ENCODE peak calls at places on chromosome 7, in ten cellular contexts. One of them, this sample, is unnamed.
A peak's percentile ranks its signal among the peaks of the same experiment; 100 is the strongest.

GRCh38 chr7:50822110-50822509 is 39.4 kb upstream of the GRB10 start:
- DNase-seq in left ventricle myocardium superior: no peak
- DNase-seq in KBM-7: no peak
- DNase-seq in caudate nucleus: no peak
- DNase-seq in body of pancreas: no peak
- DNase-seq in ovary: no peak
- DNase-seq in NCI-H146: no peak
- DNase-seq in transverse colon: no peak
- DNase-seq in sigmoid colon: no peak
- DNase-seq in GM13976: no peak
- DNase-seq in this sample: no peak

GRCh38 chr7:50791363-50791762 is 8.7 kb upstream of the GRB10 start:
- DNase-seq in NCI-H146: no peak
- DNase-seq in KBM-7: no peak
- DNase-seq in body of pancreas: no peak
- DNase-seq in GM13976: no peak
- DNase-seq in left ventricle myocardium superior: no peak
- DNase-seq in sigmoid colon: no peak
- DNase-seq in ovary: no peak
- DNase-seq in transverse colon: no peak
- DNase-seq in caudate nucleus: no peak
- DNase-seq in this sample: no peak

GRCh38 chr7:121873795-121874194 is 834 bp downstream of the PTPRZ1 start:
- DNase-seq in sigmoid colon: no peak
- DNase-seq in ovary: no peak
- DNase-seq in NCI-H146: no peak
- DNase-seq in KBM-7: no peak
- DNase-seq in left ventricle myocardium superior: no peak
- DNase-seq in body of pancreas: no peak
- DNase-seq in transverse colon: no peak
- DNase-seq in GM13976: peak; percentile 11
- DNase-seq in caudate nucleus: no peak
- DNase-seq in this sample: no peak

GRCh38 chr7:134044682-134045081 is 82.5 kb upstream of the LRGUK start:
- DNase-seq in KBM-7: no peak
- DNase-seq in transverse colon: no peak
- DNase-seq in left ventricle myocardium superior: no peak
- DNase-seq in body of pancreas: no peak
- DNase-seq in caudate nucleus: peak; percentile 6
- DNase-seq in sigmoid colon: no peak
- DNase-seq in ovary: no peak
- DNase-seq in GM13976: no peak
- DNase-seq in NCI-H146: no peak
- DNase-seq in this sample: no peak

GRCh38 chr7:44885394-44886317 is at the start of gene PURB:
- DNase-seq in sigmoid colon: peak; percentile 97
- DNase-seq in transverse colon: peak; percentile 96
- DNase-seq in NCI-H146: peak; percentile 91
- DNase-seq in ovary: peak; percentile 96
- DNase-seq in GM13976: peak; percentile 95
- DNase-seq in body of pancreas: peak; percentile 96
- DNase-seq in left ventricle myocardium superior: peak; percentile 97
- DNase-seq in caudate nucleus: peak; percentile 95
- DNase-seq in KBM-7: peak; percentile 95
- DNase-seq in this sample: peak; percentile 73

GRCh38 chr7:11557627-11558026 is 274.4 kb downstream of the THSD7A start:
- DNase-seq in sigmoid colon: no peak
- DNase-seq in body of pancreas: no peak
- DNase-seq in left ventricle myocardium superior: no peak
- DNase-seq in caudate nucleus: no peak
- DNase-seq in transverse colon: no peak
- DNase-seq in KBM-7: peak; percentile 78
- DNase-seq in GM13976: peak; percentile 20
- DNase-seq in NCI-H146: peak; percentile 50
- DNase-seq in ovary: no peak
- DNase-seq in this sample: no peak

GRCh38 chr7:121012170-121012874 is 23.8 kb downstream of the CPED1 start:
- DNase-seq in sigmoid colon: no peak
- DNase-seq in caudate nucleus: no peak
- DNase-seq in NCI-H146: no peak
- DNase-seq in KBM-7: no peak
- DNase-seq in GM13976: no peak
- DNase-seq in transverse colon: no peak
- DNase-seq in ovary: no peak
- DNase-seq in body of pancreas: no peak
- DNase-seq in left ventricle myocardium superior: no peak
- DNase-seq in this sample: no peak

GRCh38 chr7:114759347-114760062 is 162.4 kb upstream of the MDFIC start:
- DNase-seq in body of pancreas: no peak
- DNase-seq in left ventricle myocardium superior: no peak
- DNase-seq in transverse colon: no peak
- DNase-seq in ovary: no peak
- DNase-seq in NCI-H146: peak; percentile 42
- DNase-seq in KBM-7: no peak
- DNase-seq in GM13976: no peak
- DNase-seq in caudate nucleus: no peak
- DNase-seq in sigmoid colon: no peak
- DNase-seq in this sample: no peak

GRCh38 chr7:128110641-128111365 is 79.6 kb upstream of the LRRC4 start:
- DNase-seq in sigmoid colon: peak; percentile 37
- DNase-seq in caudate nucleus: no peak
- DNase-seq in body of pancreas: no peak
- DNase-seq in ovary: no peak
- DNase-seq in left ventricle myocardium superior: no peak
- DNase-seq in NCI-H146: no peak
- DNase-seq in transverse colon: no peak
- DNase-seq in KBM-7: no peak
- DNase-seq in GM13976: no peak
- DNase-seq in this sample: no peak

GRCh38 chr7:112383671-112384417 is 66.4 kb upstream of the IFRD1 start:
- DNase-seq in NCI-H146: peak; percentile 23
- DNase-seq in KBM-7: peak; percentile 32
- DNase-seq in ovary: no peak
- DNase-seq in sigmoid colon: no peak
- DNase-seq in transverse colon: no peak
- DNase-seq in caudate nucleus: no peak
- DNase-seq in GM13976: no peak
- DNase-seq in body of pancreas: peak; percentile 20
- DNase-seq in left ventricle myocardium superior: no peak
- DNase-seq in this sample: no peak

GRCh38 chr7:128703605-128704004 is 31.5 kb downstream of the GARIN1A start:
- DNase-seq in caudate nucleus: no peak
- DNase-seq in sigmoid colon: no peak
- DNase-seq in ovary: no peak
- DNase-seq in body of pancreas: no peak
- DNase-seq in left ventricle myocardium superior: no peak
- DNase-seq in NCI-H146: peak; percentile 3
- DNase-seq in KBM-7: no peak
- DNase-seq in GM13976: no peak
- DNase-seq in transverse colon: no peak
- DNase-seq in this sample: no peak

GRCh38 chr7:77415822-77416620 is at the start of gene GSAP:
- DNase-seq in left ventricle myocardium superior: peak; percentile 83
- DNase-seq in sigmoid colon: peak; percentile 78
- DNase-seq in ovary: peak; percentile 59
- DNase-seq in GM13976: peak; percentile 81
- DNase-seq in KBM-7: no peak
- DNase-seq in NCI-H146: peak; percentile 70
- DNase-seq in caudate nucleus: peak; percentile 21
- DNase-seq in transverse colon: peak; percentile 81
- DNase-seq in body of pancreas: peak; percentile 75
- DNase-seq in this sample: peak; percentile 41

GRCh38 chr7:1919539-1920265 is 249.6 kb downstream of the ELFN1 start:
- DNase-seq in NCI-H146: no peak
- DNase-seq in transverse colon: peak; percentile 33
- DNase-seq in KBM-7: no peak
- DNase-seq in left ventricle myocardium superior: peak; percentile 71
- DNase-seq in body of pancreas: peak; percentile 64
- DNase-seq in caudate nucleus: peak; percentile 44
- DNase-seq in sigmoid colon: no peak
- DNase-seq in ovary: no peak
- DNase-seq in GM13976: no peak
- DNase-seq in this sample: no peak